ENCODE peak calls at places on chromosomes 11 and 22, in five cellular contexts. P is GM12865, N is MCF 10A, K is Peyer's patch, Z is fibroblast of pulmonary artery. G is an unnamed sample.

GRCh38 chr11:2186669-2187266 is 15.2 kb upstream of the TH start:
- DNase-seq in N (peak; percentile 25), Z (peak; percentile 22), P (peak; percentile 32), K (no peak), G (no peak)

GRCh38 chr22:46102159-46102558 is 48.2 kb upstream of the PPARA start:
- DNase-seq in N (no peak), P (no peak), K (no peak), Z (no peak), G (no peak)

GRCh38 chr22:27370281-27370680 is 431.3 kb downstream of the MN1 start:
- DNase-seq in Z (no peak), K (no peak), N (peak; percentile 9), P (no peak), G (no peak)

GRCh38 chr11:60791534-60791933 is 6.4 kb downstream of the MS4A10 start:
- DNase-seq in P (no peak), N (no peak), K (no peak), Z (no peak), G (no peak)

GRCh38 chr11:16812274-16812673 is 73.8 kb downstream of the C11orf58 start:
- DNase-seq in Z (no peak), N (no peak), P (no peak), K (no peak), G (no peak)

GRCh38 chr11:59706518-59707285 is 6.9 kb downstream of the OR10V1 start:
- DNase-seq in P (no peak), K (no peak), N (peak; percentile 44), Z (peak; percentile 55), G (peak; percentile 97)

GRCh38 chr11:68090706-68091105 is 30.5 kb downstream of the CHKA start:
- DNase-seq in K (no peak), Z (peak; percentile 23), N (no peak), P (peak; percentile 24), G (no peak)

GRCh38 chr11:35290876-35291275 is 128.5 kb downstream of the SLC1A2 start:
- DNase-seq in K (no peak), P (no peak), Z (no peak), N (peak; percentile 2), G (no peak)

GRCh38 chr22:20312396-20313191 is 7.3 kb downstream of the DGCR6L start:
- DNase-seq in K (no peak), N (no peak), Z (no peak), P (no peak), G (no peak)

GRCh38 chr11:35177370-35177769 is 38.4 kb downstream of the CD44 start:
- DNase-seq in N (no peak), Z (no peak), K (no peak), P (no peak), G (no peak)

GRCh38 chr11:11758603-11759196 is 83.1 kb upstream of the USP47 start:
- DNase-seq in P (no peak), N (no peak), K (no peak), Z (no peak), G (no peak)

GRCh38 chr22:47053013-47053864 is 290.8 kb downstream of the TBC1D22A start:
- DNase-seq in P (no peak), Z (no peak), N (no peak), K (no peak), G (no peak)

GRCh38 chr11:9574806-9575530 is 1.5 kb downstream of the WEE1 start:
- DNase-seq in K (peak; percentile 29), Z (peak; percentile 92), N (peak; percentile 92), P (peak; percentile 43), G (peak; percentile 87)

GRCh38 chr11:132779487-132779886 is 752.8 kb downstream of the OPCML start:
- DNase-seq in K (no peak), Z (no peak), P (no peak), N (no peak), G (peak; percentile 49)

GRCh38 chr22:49972163-49973017 is 11.8 kb downstream of the PIM3 start:
- DNase-seq in P (no peak), K (no peak), Z (no peak), N (no peak), G (no peak)

GRCh38 chr22:38315801-38316339 is 1.4 kb downstream of the CSNK1E start:
- DNase-seq in N (peak; percentile 42), K (peak; percentile 28), P (no peak), Z (no peak), G (no peak)

GRCh38 chr11:27886765-27887328 is 186.6 kb upstream of the BDNF start:
- DNase-seq in P (no peak), K (no peak), Z (no peak), N (no peak), G (no peak)

GRCh38 chr11:64601605-64602465 is 10.8 kb downstream of the SLC22A12 start:
- DNase-seq in K (no peak), Z (no peak), N (no peak), P (no peak), G (no peak)

GRCh38 chr11:10856689-10857603 is 907 bp downstream of the ZBED5 start:
- DNase-seq in N (peak; percentile 55), P (peak; percentile 62), Z (peak; percentile 37), K (peak; percentile 65), G (peak; percentile 17)

GRCh38 chr22:25148149-25148691 is 51.4 kb upstream of the CRYBB3 start:
- DNase-seq in K (no peak), P (no peak), Z (no peak), N (peak; percentile 43), G (no peak)

GRCh38 chr11:65396769-65397745 is 10.6 kb downstream of the FRMD8 start:
- DNase-seq in N (no peak), K (no peak), P (no peak), Z (no peak), G (no peak)

GRCh38 chr11:70471254-70471653 is 72.9 kb downstream of the CTTN start:
- DNase-seq in K (no peak), P (peak; percentile 76), N (peak; percentile 61), Z (peak; percentile 47), G (peak; percentile 14)
- TF ChIP-seq CTCF in K (no peak), P (peak; percentile 59), N (peak; percentile 7), Z (peak; percentile 42), G (peak; percentile 38)

GRCh38 chr22:37198290-37199102 is 10.4 kb upstream of the C1QTNF6 start:
- DNase-seq in Z (peak; percentile 74), N (peak; percentile 82), P (peak; percentile 89), K (peak; percentile 92), G (peak; percentile 73)
- TF ChIP-seq CTCF in Z (peak; percentile 57), N (peak; percentile 89), P (peak; percentile 85), K (peak; percentile 68), G (peak; percentile 93)

DNA sequence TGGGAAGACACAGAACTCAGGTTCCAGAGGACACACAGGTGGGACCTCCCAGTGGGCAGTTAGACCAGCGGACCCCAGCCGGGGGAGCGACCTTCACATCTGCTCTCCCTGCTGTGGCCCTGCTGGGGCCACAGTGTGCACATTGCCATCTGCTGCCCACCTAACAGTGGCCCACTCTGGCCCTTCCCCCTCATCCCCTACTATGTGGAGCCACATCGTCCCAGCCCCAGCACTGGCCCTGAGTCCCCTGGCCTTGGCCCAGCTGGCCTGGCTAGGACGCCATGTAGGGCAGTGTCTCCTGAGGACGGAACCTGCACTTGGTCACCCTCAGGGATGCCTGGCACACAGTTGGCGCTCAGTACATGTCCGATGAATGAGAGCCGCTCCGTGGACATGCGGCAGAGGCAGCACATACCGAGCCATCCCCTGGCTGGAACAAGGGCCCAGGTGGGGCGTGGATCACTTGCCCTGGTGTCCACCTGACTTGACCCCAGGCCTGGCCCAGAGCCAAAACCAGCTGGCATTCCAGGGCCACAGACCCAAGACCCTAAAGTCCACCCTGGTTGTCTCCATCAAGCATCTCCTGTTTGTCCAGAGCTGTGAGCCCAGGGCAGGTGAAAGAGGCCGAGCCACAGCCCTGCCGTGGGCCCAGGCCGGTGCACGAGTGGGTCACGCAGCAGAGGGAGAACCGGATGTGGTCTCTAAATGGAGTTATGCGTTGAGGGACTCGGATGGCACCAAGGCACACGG is 93.1 kb upstream of the FGF3 start:
- DNase-seq in N (no peak), Z (no peak), K (no peak), P (no peak), G (no peak)
- TF ChIP-seq CTCF in N (no peak), Z (no peak), K (no peak), P (no peak), G (no peak)

GRCh38 chr11:113690619-113691569 is 15.2 kb downstream of the TMPRSS5 start:
- DNase-seq in P (peak; percentile 9), K (no peak), Z (peak; percentile 50), N (peak; percentile 89), G (peak; percentile 21)
- TF ChIP-seq CTCF in P (peak; percentile 64), K (peak; percentile 9), Z (peak; percentile 24), N (peak; percentile 19), G (peak; percentile 61)

GRCh38 chr11:131351848-131352247 is 18.6 kb upstream of the NTM start:
- DNase-seq in K (no peak), P (no peak), N (no peak), Z (no peak), G (no peak)

GRCh38 chr11:131354251-131354701 is 16.1 kb upstream of the NTM start:
- DNase-seq in N (no peak), P (no peak), K (no peak), Z (no peak), G (no peak)

GRCh38 chr11:131353761-131354160 is 16.7 kb upstream of the NTM start:
- DNase-seq in K (no peak), P (no peak), Z (no peak), N (no peak), G (no peak)

GRCh38 chr11:131349368-131350086 is 20.9 kb upstream of the NTM start:
- DNase-seq in Z (no peak), N (no peak), K (no peak), P (no peak), G (no peak)
- TF ChIP-seq CTCF in Z (no peak), N (no peak), K (no peak), P (no peak), G (no peak)

DNA sequence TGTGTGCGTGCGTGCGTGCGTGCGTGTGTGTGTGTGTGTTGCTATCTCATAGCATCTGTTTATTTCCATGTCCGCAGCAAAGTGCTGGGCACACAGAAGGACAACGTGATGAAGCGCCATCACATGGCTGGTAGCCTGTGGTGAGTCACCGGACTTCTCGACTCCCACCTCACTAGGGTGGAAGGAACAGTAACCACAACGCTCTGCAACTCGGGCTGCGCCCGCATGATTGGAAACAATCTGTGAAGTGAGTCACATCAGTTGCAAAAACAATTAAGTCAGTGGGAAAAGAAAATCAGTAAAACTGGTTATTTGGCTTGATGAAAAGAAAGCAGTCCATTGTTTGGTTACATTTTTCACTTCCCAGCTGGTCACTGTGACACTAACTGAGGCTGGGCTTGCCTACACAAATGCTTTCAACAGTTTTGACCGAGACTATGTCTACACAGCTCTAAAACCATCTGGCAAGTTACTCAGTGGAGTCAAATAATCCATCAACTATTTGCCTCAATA is 437.3 kb upstream of the CADM1 start:
- DNase-seq in N (no peak), P (peak; percentile 66), K (no peak), Z (peak; percentile 77), G (no peak)
- TF ChIP-seq CTCF in N (no peak), P (no peak), K (no peak), Z (no peak), G (no peak)

GRCh38 chr22:42636506-42636905 is 3.9 kb downstream of the ATP5MGL start:
- DNase-seq in N (no peak), K (no peak), Z (no peak), P (no peak), G (no peak)

GRCh38 chr22:42641801-42642413 is 1.5 kb upstream of the ATP5MGL start:
- DNase-seq in K (no peak), P (no peak), N (no peak), Z (no peak), G (no peak)

GRCh38 chr22:42639541-42640241 is 710 bp downstream of the ATP5MGL start:
- DNase-seq in Z (no peak), P (no peak), N (no peak), K (no peak), G (peak; percentile 30)

GRCh38 chr22:42635531-42635930 is 4.9 kb downstream of the ATP5MGL start:
- DNase-seq in N (peak; percentile 94), K (no peak), P (no peak), Z (peak; percentile 77), G (peak; percentile 92)

GRCh38 chr22:42637555-42637954 is 2.8 kb downstream of the ATP5MGL start:
- DNase-seq in P (no peak), N (peak; percentile 68), K (no peak), Z (no peak), G (no peak)
- TF ChIP-seq CTCF in P (no peak), N (no peak), K (no peak), Z (no peak), G (no peak)